ENCODE peak calls at places on chromosomes 3 and 15, in ten cellular contexts. M is GM03348; Q is tibial nerve; G is iPS-NIHi11; N is neural crest cell; R is NB4; W is NCI-H1048; T is activated T-cell treated with anti-CD3 and anti-CD28 coated beads for 48 hours; A is stimulated activated CD8-positive, alpha-beta memory T cell treated with anti-CD3 and anti-CD28 coated beads, Interleukin-15, amount 100 ng/mL, for 24 hours; L is H4. D is an unnamed sample.

GRCh38 chr3:112132975-112133448 is at the start of gene GCSAM:
- DNase-seq in Q (peak; percentile 40), T (peak; percentile 37), N (no peak), G (no peak), M (no peak), L (no peak), R (peak; percentile 36), W (no peak), A (no peak), D (no peak)

GRCh38 chr3:150265305-150265704 is 142.8 kb upstream of the TSC22D2 start:
- DNase-seq in L (no peak), G (no peak), A (no peak), T (no peak), Q (no peak), W (no peak), R (no peak), N (no peak), M (no peak), D (no peak)

GRCh38 chr15:84805221-84805620 is 11.9 kb upstream of the ALPK3 start:
- DNase-seq in Q (no peak), L (no peak), A (no peak), N (no peak), M (no peak), W (no peak), R (no peak), G (no peak), T (no peak), D (no peak)

GRCh38 chr15:77410701-77411613 is 8.9 kb downstream of the PEAK1 start:
- DNase-seq in G (no peak), N (no peak), L (no peak), T (no peak), M (no peak), W (no peak), A (no peak), R (no peak), Q (no peak), D (no peak)

GRCh38 chr15:68610825-68611224 is 32.0 kb downstream of the CORO2B start:
- DNase-seq in R (no peak), N (no peak), A (no peak), L (no peak), W (no peak), Q (no peak), M (no peak), T (no peak), G (no peak), D (no peak)

GRCh38 chr15:95019907-95020306 is 788.5 kb downstream of the MCTP2 start:
- DNase-seq in L (no peak), A (no peak), M (no peak), Q (no peak), G (no peak), R (no peak), N (no peak), W (no peak), T (no peak), D (peak; percentile 32)

GRCh38 chr15:87268675-87269074 is 987.9 kb downstream of the NTRK3 start:
- DNase-seq in T (no peak), N (no peak), G (no peak), M (no peak), R (no peak), A (no peak), Q (no peak), W (no peak), L (no peak), D (peak; percentile 70)

GRCh38 chr3:173584093-173584833 is 186.7 kb downstream of the NLGN1 start:
- DNase-seq in W (no peak), L (peak; percentile 36), G (peak; percentile 49), T (no peak), R (peak; percentile 15), M (peak; percentile 62), A (no peak), N (peak; percentile 53), Q (peak; percentile 45), D (no peak)

GRCh38 chr3:64264491-64265109 is 39.3 kb upstream of the PRICKLE2 start:
- DNase-seq in N (no peak), L (no peak), W (no peak), M (no peak), R (no peak), T (no peak), Q (no peak), G (no peak), A (no peak), D (no peak)

GRCh38 chr3:195823286-195823685 is 11.6 kb upstream of the MUC4 start:
- DNase-seq in R (no peak), M (no peak), L (no peak), A (no peak), W (no peak), T (no peak), N (no peak), G (no peak), Q (no peak), D (no peak)

GRCh38 chr15:66885281-66885915 is 180.0 kb upstream of the SMAD3 start:
- DNase-seq in W (no peak), Q (no peak), N (no peak), T (no peak), L (no peak), G (no peak), A (no peak), R (no peak), M (no peak), D (no peak)

GRCh38 chr15:40558952-40559742 is 5.7 kb downstream of the CCDC32 start:
- DNase-seq in W (no peak), Q (no peak), N (no peak), M (no peak), A (no peak), R (no peak), L (no peak), T (no peak), G (no peak), D (no peak)

GRCh38 chr3:52523386-52524257 is 10.0 kb downstream of the NT5DC2 start:
- DNase-seq in A (no peak), T (no peak), M (no peak), R (peak; percentile 48), G (peak; percentile 22), N (no peak), W (no peak), L (no peak), Q (no peak), D (no peak)

GRCh38 chr3:159458010-159458409 is 530.6 kb upstream of the IL12A start:
- DNase-seq in N (no peak), A (no peak), T (no peak), L (peak; percentile 65), R (no peak), W (no peak), G (peak; percentile 26), M (peak; percentile 77), Q (no peak), D (peak; percentile 99)

GRCh38 chr3:143098032-143098764 is 21.4 kb upstream of the CHST2 start:
- DNase-seq in N (no peak), L (peak; percentile 80), W (no peak), M (no peak), T (no peak), G (no peak), Q (no peak), A (no peak), R (no peak), D (no peak)

GRCh38 chr15:86203462-86203861 is 123.8 kb downstream of the AGBL1 start:
- DNase-seq in A (no peak), G (no peak), L (no peak), T (no peak), W (no peak), R (no peak), N (no peak), Q (no peak), M (no peak), D (no peak)

GRCh38 chr3:156837130-156837529 is 11.0 kb downstream of the LEKR1 start:
- DNase-seq in R (no peak), N (no peak), T (no peak), Q (no peak), G (no peak), M (peak; percentile 48), A (no peak), W (no peak), L (no peak), D (peak; percentile 24)

GRCh38 chr15:77858677-77859490 is 218.6 kb downstream of the TBC1D2B start:
- DNase-seq in G (no peak), M (no peak), R (peak; percentile 79), A (no peak), L (no peak), N (no peak), T (no peak), Q (no peak), W (no peak), D (no peak)

GRCh38 chr15:74982183-74982582 is 13.2 kb upstream of the SCAMP5 start:
- DNase-seq in Q (no peak), R (peak; percentile 79), T (no peak), L (no peak), M (no peak), G (no peak), N (no peak), W (no peak), A (no peak), D (no peak)

D was measured in NCI-H226.